ENCODE peak calls at places on chromosomes 13 and 19, in nine cellular contexts. D is heart left ventricle, I is breast epithelium, N is H1, Q is testis, G is body of pancreas, F is HepG2, B is Peyer's patch, Y is esophagus squamous epithelium. P is an unnamed sample.
A peak's percentile ranks its signal among the peaks of the same experiment; 100 is the strongest.

GRCh38 chr19:24078688-24079087 is 8.3 kb upstream of the ZNF254 start:
- DNase-seq in D (no peak), I (no peak), N (peak; percentile 10), Q (no peak), G (no peak), F (no peak), B (no peak), Y (no peak), P (no peak)

GRCh38 chr13:91805605-91806004 is 407.2 kb downstream of the GPC5 start:
- DNase-seq in D (no peak), I (no peak), N (no peak), Q (no peak), G (no peak), F (no peak), B (no peak), Y (no peak), P (no peak)

GRCh38 chr13:26523007-26523406 is 34.5 kb upstream of the WASF3 start:
- DNase-seq in D (no peak), I (no peak), N (no peak), Q (no peak), G (no peak), F (no peak), B (no peak), Y (no peak), P (no peak)

GRCh38 chr13:113843864-113844556 is 19.9 kb downstream of the GAS6 start:
- DNase-seq in D (no peak), I (peak; percentile 25), N (no peak), Q (peak; percentile 83), G (peak; percentile 6), F (no peak), B (peak; percentile 38), Y (no peak), P (no peak)

GRCh38 chr19:55321466-55321865 is 3.7 kb downstream of the TMEM150B start:
- DNase-seq in D (no peak), I (no peak), N (no peak), Q (no peak), G (no peak), F (no peak), B (peak; percentile 65), Y (no peak), P (no peak)

GRCh38 chr19:57233207-57233606 is 2.4 kb downstream of the AURKC start:
- DNase-seq in D (no peak), I (no peak), N (no peak), Q (no peak), G (no peak), F (no peak), B (no peak), Y (no peak), P (no peak)

GRCh38 chr13:23579072-23579885 is 9.1 kb downstream of the TNFRSF19 start:
- DNase-seq in D (peak; percentile 94), I (peak; percentile 91), N (peak; percentile 50), Q (peak; percentile 96), G (peak; percentile 95), F (peak; percentile 79), B (peak; percentile 91), Y (peak; percentile 51), P (peak; percentile 92)

GRCh38 chr13:49279112-49279511 is 31.4 kb downstream of the CDADC1 start:
- DNase-seq in D (no peak), I (no peak), N (no peak), Q (no peak), G (no peak), F (no peak), B (no peak), Y (no peak), P (no peak)

DNA sequence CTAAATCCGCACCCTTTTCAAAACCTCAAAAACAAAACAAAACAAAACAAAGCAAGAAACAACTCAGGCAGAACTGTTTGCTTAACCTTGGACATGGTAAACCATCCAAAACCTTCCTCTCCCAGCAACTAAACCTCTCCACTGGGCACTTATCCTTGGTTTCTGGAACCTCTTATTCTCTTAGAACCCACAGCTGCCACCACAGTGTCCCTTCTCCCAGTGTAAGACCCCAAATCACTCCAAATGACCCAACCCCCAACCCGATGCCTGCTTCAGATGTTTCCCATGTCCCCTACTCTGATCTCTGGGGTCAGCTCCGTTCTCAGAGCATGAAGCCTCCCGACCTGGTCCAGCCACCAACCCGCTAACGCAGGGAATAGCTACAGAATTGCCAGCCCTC is 946 bp downstream of the KLK2 start:
- DNase-seq in D (no peak), I (no peak), N (no peak), Q (no peak), G (no peak), F (no peak), B (no peak), Y (no peak), P (no peak)
- TF ChIP-seq POLR2A in D (no peak), I (no peak), N (no peak), Q (no peak), G (no peak), F (no peak), B (no peak), Y (no peak), P (no peak)

GRCh38 chr13:97017322-97017721 is 23.0 kb upstream of the OXGR1 start:
- DNase-seq in D (no peak), I (no peak), N (no peak), Q (no peak), G (no peak), F (no peak), B (no peak), Y (no peak), P (no peak)

GRCh38 chr13:97012251-97013048 is 18.2 kb upstream of the OXGR1 start:
- DNase-seq in D (no peak), I (no peak), N (no peak), Q (peak; percentile 19), G (no peak), F (no peak), B (no peak), Y (no peak), P (no peak)

GRCh38 chr13:97005631-97006262 is 11.5 kb upstream of the OXGR1 start:
- DNase-seq in D (no peak), I (no peak), N (no peak), Q (no peak), G (no peak), F (no peak), B (no peak), Y (no peak), P (no peak)

GRCh38 chr13:97015661-97016350 is 21.5 kb upstream of the OXGR1 start:
- DNase-seq in D (no peak), I (no peak), N (no peak), Q (no peak), G (no peak), F (no peak), B (no peak), Y (no peak), P (no peak)

DNA sequence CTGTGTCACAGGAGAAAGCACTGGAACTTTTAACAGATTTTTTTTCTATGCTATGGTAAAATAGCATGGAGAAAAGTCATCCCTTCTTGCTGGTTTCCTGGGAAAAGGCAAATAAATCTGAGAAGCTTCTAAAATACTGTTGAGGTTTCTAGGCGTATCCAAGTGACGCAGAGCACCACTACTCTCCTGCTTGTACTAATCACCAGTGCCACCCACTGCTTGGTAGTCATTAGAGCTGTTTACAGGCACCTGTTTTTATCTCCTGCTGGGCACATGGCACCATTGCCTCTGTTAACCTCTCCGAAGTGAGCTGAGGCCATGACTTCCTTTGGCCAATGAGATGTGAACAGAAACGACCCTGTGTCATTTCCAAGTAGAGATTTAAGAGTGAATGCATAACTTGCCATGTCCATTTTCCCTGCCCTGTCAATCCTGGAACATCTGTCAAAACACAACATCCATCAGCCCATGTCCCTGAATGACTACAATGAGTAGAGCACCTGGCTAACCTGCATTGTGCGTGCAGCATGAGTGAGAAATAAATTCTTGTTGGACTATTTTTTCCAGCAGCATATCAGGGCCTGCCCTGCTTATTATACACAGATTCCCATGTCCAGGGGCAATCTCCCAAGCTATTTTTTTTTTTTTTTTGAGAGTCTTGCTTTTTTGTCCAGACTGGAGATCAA is 17.3 kb upstream of the OXGR1 start:
- DNase-seq in D (no peak), I (no peak), N (no peak), Q (no peak), G (peak; percentile 28), F (no peak), B (no peak), Y (no peak), P (no peak)
- TF ChIP-seq POLR2A in D (no peak), I (no peak), N (no peak), Q (no peak), G (no peak), F (no peak), B (no peak), Y (no peak), P (no peak)

DNA sequence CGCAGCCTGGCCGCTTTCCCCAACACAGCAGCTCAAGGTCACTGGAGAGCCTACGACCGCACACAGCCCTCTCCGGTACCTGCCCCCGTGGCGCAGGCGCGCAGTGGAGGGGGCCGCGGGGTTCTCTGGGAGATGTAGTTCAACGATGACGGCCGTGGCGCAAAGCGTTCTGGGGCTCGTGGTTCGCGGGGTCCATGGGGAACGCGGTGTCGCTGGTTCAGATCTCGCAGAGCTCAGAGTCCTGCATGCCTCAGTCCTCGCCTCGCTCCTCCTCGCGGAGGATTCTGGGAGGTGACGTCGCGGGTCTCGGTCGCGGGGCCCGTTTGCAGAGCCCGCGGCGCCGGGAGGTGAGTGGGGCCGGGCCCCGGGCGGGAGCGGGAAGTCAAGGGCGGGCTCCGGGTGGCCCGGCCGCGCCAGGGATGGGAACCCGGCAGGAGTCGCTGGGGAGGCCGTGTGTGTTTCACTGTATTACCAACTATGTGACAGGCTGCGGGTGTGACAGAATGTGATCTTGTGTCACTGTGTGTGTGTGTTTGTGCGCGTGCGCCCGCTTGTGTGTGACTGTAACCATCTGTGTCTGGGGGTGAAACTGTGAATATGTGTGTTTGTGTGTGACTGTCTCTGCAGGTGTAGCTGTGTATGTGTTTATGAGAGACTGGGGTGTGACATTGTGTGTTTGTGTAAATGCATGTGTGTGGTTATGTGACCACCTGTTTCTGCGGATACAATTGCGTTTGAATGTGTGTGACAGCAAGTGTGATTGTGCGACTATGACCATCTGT is at the start of gene ZNF527:
- DNase-seq in D (peak; percentile 98), I (peak; percentile 97), N (peak; percentile 89), Q (peak; percentile 97), G (peak; percentile 97), F (peak; percentile 96), B (peak; percentile 98), Y (peak; percentile 89), P (peak; percentile 95)
- TF ChIP-seq POLR2A in D (peak; percentile 40), I (peak; percentile 54), N (peak; percentile 21), Q (no peak), G (peak; percentile 84), F (peak; percentile 85), B (peak; percentile 80), Y (peak; percentile 75), P (peak; percentile 78)

DNA sequence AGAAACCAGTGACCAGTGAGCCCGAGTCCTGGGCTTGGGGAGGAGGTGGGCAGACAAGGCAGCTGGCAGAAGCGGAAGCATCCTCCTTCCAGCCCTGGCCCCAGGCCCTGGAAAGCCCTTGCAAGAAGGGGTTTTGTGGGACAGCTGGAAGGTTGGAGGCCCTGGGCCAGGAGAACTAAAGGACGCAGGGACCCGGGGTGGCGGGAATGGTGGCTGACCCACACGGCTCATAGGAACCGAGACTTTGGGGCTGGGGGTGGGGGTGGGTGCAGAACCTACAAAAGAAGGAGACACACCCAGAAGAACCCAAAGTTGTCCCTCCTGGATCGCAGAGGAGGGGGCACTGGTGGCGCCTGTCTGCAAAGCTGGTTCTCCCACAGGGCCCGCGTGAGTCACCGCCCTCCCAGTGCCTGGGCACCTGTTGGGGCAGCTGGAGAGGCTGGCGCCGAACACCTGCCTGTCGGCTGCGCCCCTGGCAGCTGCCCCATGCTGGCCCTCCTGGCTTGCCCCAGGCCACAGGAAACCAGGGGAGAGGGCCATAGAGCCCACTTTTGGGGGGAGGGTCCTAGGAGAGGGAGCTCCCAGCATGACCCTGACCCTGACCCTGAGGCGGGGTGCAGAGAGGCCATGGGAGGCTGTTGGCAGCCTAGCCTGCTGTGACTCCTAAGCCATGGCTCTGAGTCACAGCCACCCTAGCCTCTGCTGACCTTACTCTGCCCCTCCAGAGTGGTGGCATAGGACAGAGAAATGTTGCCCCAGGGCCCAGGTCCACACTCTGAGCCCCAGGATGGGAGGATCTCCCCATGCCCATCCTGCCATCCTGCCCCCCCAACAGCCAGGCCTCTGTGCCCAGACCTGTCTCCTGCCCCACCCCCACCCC is 768 bp downstream of the DMPK start:
- DNase-seq in D (no peak), I (no peak), N (no peak), Q (no peak), G (peak; percentile 89), F (no peak), B (peak; percentile 65), Y (no peak), P (no peak)
- TF ChIP-seq POLR2A in D (no peak), I (no peak), N (no peak), Q (no peak), G (peak; percentile 51), F (no peak), B (no peak), Y (no peak), P (no peak)

P was measured in erythroblast.